ENCODE peak calls at places on chromosome 15, in ten cellular contexts. B, V, L, A, U, S, N, M, P and W are unnamed samples.

GRCh38 chr15:63121382-63122001 is at the start of gene LACTB:
- DNase-seq in P (peak; percentile 92), B (peak; percentile 96), L (peak; percentile 39), V (peak; percentile 84), A (peak; percentile 91), M (peak; percentile 86), N (peak; percentile 94), S (peak; percentile 88), U (peak; percentile 81), W (peak; percentile 55)

GRCh38 chr15:87748483-87748882 is 508.1 kb downstream of the NTRK3 start:
- DNase-seq in M (no peak), N (no peak), V (no peak), B (no peak), P (no peak), L (no peak), U (no peak), A (no peak), S (no peak), W (no peak)

GRCh38 chr15:73724211-73724610 is 28.9 kb downstream of the INSYN1 start:
- DNase-seq in L (no peak), V (no peak), P (no peak), U (no peak), M (no peak), B (no peak), A (no peak), S (no peak), N (peak; percentile 72), W (no peak)

GRCh38 chr15:46854559-46854958 is 862.7 kb upstream of the SEMA6D start:
- DNase-seq in U (no peak), S (no peak), L (no peak), M (no peak), A (no peak), V (no peak), B (no peak), N (no peak), P (no peak), W (no peak)

GRCh38 chr15:101381671-101382212 is 86.7 kb upstream of the SNRPA1 start:
- DNase-seq in M (no peak), S (no peak), V (no peak), N (no peak), P (no peak), B (peak; percentile 54), U (no peak), A (no peak), L (no peak), W (no peak)

GRCh38 chr15:91849749-91850161 is 3.8 kb upstream of the SLCO3A1 start:
- DNase-seq in A (peak; percentile 79), U (peak; percentile 15), P (peak; percentile 42), V (peak; percentile 57), B (no peak), N (peak; percentile 62), M (peak; percentile 17), L (no peak), S (no peak), W (no peak)

GRCh38 chr15:29685156-29686078 is 136.9 kb downstream of the TJP1 start:
- DNase-seq in M (no peak), B (no peak), U (no peak), S (no peak), N (no peak), V (peak; percentile 68), L (no peak), P (no peak), A (peak; percentile 55), W (no peak)

GRCh38 chr15:81049835-81050234 is 49.1 kb downstream of the TLNRD1 start:
- DNase-seq in M (no peak), B (no peak), S (no peak), U (no peak), P (no peak), N (no peak), A (no peak), V (no peak), L (no peak), W (no peak)

GRCh38 chr15:48427960-48428547 is 96.8 kb downstream of the DUT start:
- DNase-seq in U (peak; percentile 93), P (no peak), A (peak; percentile 26), B (no peak), S (no peak), V (peak; percentile 71), N (peak; percentile 73), L (no peak), M (no peak), W (no peak)

GRCh38 chr15:79282371-79283251 is at the start of gene ANKRD34C:
- DNase-seq in N (no peak), V (no peak), M (no peak), S (no peak), P (peak; percentile 81), A (no peak), U (no peak), B (no peak), L (no peak), W (no peak)

GRCh38 chr15:40901053-40901443 is 6.8 kb downstream of the VPS18 start:
- DNase-seq in N (no peak), V (no peak), S (no peak), P (no peak), L (no peak), A (no peak), U (no peak), M (no peak), B (no peak), W (no peak)

GRCh38 chr15:37877851-37878577 is 56.4 kb upstream of the TMCO5A start:
- DNase-seq in N (peak; percentile 18), M (no peak), S (no peak), B (no peak), V (peak; percentile 83), A (peak; percentile 89), L (no peak), U (peak; percentile 16), P (no peak), W (peak; percentile 65)

GRCh38 chr15:77775373-77775772 is 142.7 kb upstream of the LINGO1 start:
- DNase-seq in U (no peak), P (no peak), L (no peak), B (no peak), S (no peak), N (no peak), V (no peak), A (no peak), M (no peak), W (no peak)

GRCh38 chr15:56616551-56616950 is 116.8 kb downstream of the ZNF280D start:
- DNase-seq in P (no peak), U (no peak), V (no peak), L (no peak), N (no peak), B (no peak), M (no peak), S (no peak), A (no peak), W (no peak)

GRCh38 chr15:52066842-52067544 is 45.6 kb downstream of the BCL2L10 start:
- DNase-seq in U (no peak), N (no peak), M (no peak), B (no peak), V (no peak), S (no peak), A (no peak), L (no peak), P (no peak), W (no peak)

GRCh38 chr15:87844031-87844430 is 412.5 kb downstream of the NTRK3 start:
- DNase-seq in L (no peak), V (no peak), B (no peak), A (no peak), U (no peak), S (no peak), N (no peak), P (no peak), M (no peak), W (no peak)

GRCh38 chr15:94847325-94847724 is 616.0 kb downstream of the MCTP2 start:
- DNase-seq in U (no peak), V (no peak), S (no peak), P (no peak), L (no peak), M (no peak), B (no peak), N (no peak), A (no peak), W (no peak)

GRCh38 chr15:43204016-43204901 is 16.6 kb downstream of the EPB42 start:
- DNase-seq in B (no peak), U (no peak), S (no peak), P (peak; percentile 70), V (peak; percentile 66), A (peak; percentile 67), L (peak; percentile 19), M (peak; percentile 83), N (peak; percentile 76), W (no peak)

GRCh38 chr15:75238150-75238549 is 20.0 kb upstream of the GOLGA6C start:
- DNase-seq in L (no peak), P (no peak), N (no peak), S (no peak), A (no peak), M (no peak), V (no peak), U (no peak), B (peak; percentile 15), W (no peak)

GRCh38 chr15:25391971-25392733 is 46.7 kb downstream of the UBE3A start:
- DNase-seq in U (peak; percentile 89), M (no peak), N (no peak), L (no peak), B (no peak), P (no peak), S (no peak), V (peak; percentile 70), A (peak; percentile 55), W (peak; percentile 75)

GRCh38 chr15:81225161-81225671 is 28.5 kb downstream of the IL16 start:
- DNase-seq in A (no peak), S (no peak), L (no peak), M (no peak), P (no peak), N (no peak), U (no peak), B (no peak), V (no peak), W (no peak)

GRCh38 chr15:78322243-78322642 is 17.9 kb upstream of the CRABP1 start:
- DNase-seq in V (peak; percentile 67), M (no peak), A (peak; percentile 50), U (peak; percentile 65), P (peak; percentile 81), N (peak; percentile 69), S (peak; percentile 54), L (no peak), B (peak; percentile 64), W (peak; percentile 24)

GRCh38 chr15:22889146-22889818 is 50.8 kb downstream of the NIPA2 start:
- DNase-seq in L (no peak), P (no peak), V (no peak), N (no peak), M (no peak), B (no peak), S (no peak), U (no peak), A (no peak), W (no peak)

GRCh38 chr15:95770191-95770590 is 560.3 kb upstream of the NR2F2 start:
- DNase-seq in B (no peak), U (no peak), V (peak; percentile 30), P (no peak), N (peak; percentile 65), M (no peak), A (peak; percentile 69), L (no peak), S (no peak), W (peak; percentile 3)

GRCh38 chr15:85607842-85608241 is 186.9 kb downstream of the KLHL25 start:
- DNase-seq in U (peak; percentile 75), S (no peak), V (peak; percentile 88), L (no peak), B (no peak), A (peak; percentile 90), N (no peak), M (no peak), P (no peak), W (no peak)

GRCh38 chr15:64515196-64515595 is 54.8 kb downstream of the ZNF609 start:
- DNase-seq in S (no peak), V (no peak), B (no peak), N (no peak), A (no peak), U (no peak), P (no peak), L (no peak), M (no peak), W (no peak)

GRCh38 chr15:41429003-41429890 is 12.4 kb downstream of the RTF1 start:
- DNase-seq in P (no peak), M (peak; percentile 20), V (no peak), N (no peak), S (no peak), B (no peak), U (no peak), A (peak; percentile 7), L (no peak), W (no peak)

GRCh38 chr15:72732554-72732953 is 46.5 kb downstream of the BBS4 start:
- DNase-seq in S (no peak), N (peak; percentile 4), A (no peak), U (no peak), L (no peak), B (no peak), V (no peak), P (no peak), M (no peak), W (no peak)